ENCODE peak calls at places on chromosomes 13 and 19, in six cellular contexts. I is esophagus squamous epithelium, C is suprapubic skin, R is heart left ventricle, J is WTC11, O is heart right ventricle. H is an unnamed sample.

GRCh38 chr13:30832845-30833332 is 73.2 kb upstream of the MEDAG start:
- DNase-seq in I (no peak), C (peak), R (peak), J (peak), O (peak), H (peak)

GRCh38 chr19:23321953-23322549 is 71.9 kb upstream of the ZNF724 start:
- DNase-seq in I (no peak), C (no peak), R (no peak), J (no peak), O (no peak), H (no peak)

GRCh38 chr13:52832268-52832667 is 16.2 kb downstream of the PCDH8 start:
- DNase-seq in I (no peak), C (no peak), R (no peak), J (no peak), O (no peak), H (no peak)

GRCh38 chr13:112142401-112142930 is 75.5 kb downstream of the SOX1 start:
- DNase-seq in I (no peak), C (no peak), R (no peak), J (no peak), O (no peak), H (no peak)

GRCh38 chr19:33302974-33303790 is 848 bp upstream of the CEBPA start:
- DNase-seq in I (no peak), C (peak), R (peak), J (peak), O (peak), H (peak)

GRCh38 chr13:83325454-83325853 is 556.8 kb downstream of the SLITRK1 start:
- DNase-seq in I (no peak), C (no peak), R (no peak), J (no peak), O (no peak), H (peak)

GRCh38 chr13:59016250-59016649 is 1147.5 kb downstream of the DIAPH3 start:
- DNase-seq in I (no peak), C (no peak), R (peak), J (no peak), O (no peak), H (no peak)

GRCh38 chr13:76684336-76684735 is 201.9 kb downstream of the KCTD12 start:
- DNase-seq in I (no peak), C (no peak), R (no peak), J (no peak), O (no peak), H (no peak)

GRCh38 chr19:5225486-5226345 is 114.9 kb downstream of the PTPRS start:
- DNase-seq in I (no peak), C (no peak), R (no peak), J (peak), O (no peak), H (no peak)

GRCh38 chr19:48669903-48670668 is 2.7 kb downstream of the NTN5 start:
- DNase-seq in I (no peak), C (no peak), R (no peak), J (no peak), O (no peak), H (no peak)

GRCh38 chr19:844300-844971 is 3.6 kb downstream of the PRTN3 start:
- DNase-seq in I (no peak), C (no peak), R (no peak), J (no peak), O (no peak), H (no peak)

GRCh38 chr13:33188093-33188882 is 97.3 kb downstream of the STARD13 start:
- DNase-seq in I (no peak), C (no peak), R (no peak), J (no peak), O (no peak), H (no peak)

GRCh38 chr19:19463348-19464117 is 51.8 kb downstream of the TSSK6 start:
- DNase-seq in I (no peak), C (peak), R (peak), J (no peak), O (no peak), H (no peak)

GRCh38 chr19:13055213-13056051 is 47.2 kb downstream of the LYL1 start:
- DNase-seq in I (no peak), C (peak), R (peak), J (peak), O (peak), H (peak)

GRCh38 chr19:30020189-30020588 is 78.2 kb downstream of the URI1 start:
- DNase-seq in I (no peak), C (no peak), R (no peak), J (no peak), O (no peak), H (no peak)

GRCh38 chr19:6718741-6719539 is 1.5 kb downstream of the C3 start:
- DNase-seq in I (no peak), C (peak), R (no peak), J (peak), O (no peak), H (peak)

GRCh38 chr19:7869453-7869909 is 4.7 kb downstream of the PRR36 start:
- DNase-seq in I (no peak), C (peak), R (peak), J (peak), O (peak), H (peak)

GRCh38 chr13:77084755-77085154 is 57.8 kb upstream of the FBXL3 start:
- DNase-seq in I (no peak), C (no peak), R (no peak), J (no peak), O (no peak), H (no peak)

GRCh38 chr13:113979791-113980471 is 6.1 kb upstream of the C13orf46 start:
- DNase-seq in I (no peak), C (peak), R (no peak), J (no peak), O (no peak), H (no peak)

GRCh38 chr13:99316657-99317244 is 9.6 kb upstream of the GPR183 start:
- DNase-seq in I (no peak), C (no peak), R (no peak), J (no peak), O (no peak), H (no peak)

GRCh38 chr19:22545751-22546150 is 88.4 kb upstream of the ZNF492 start:
- DNase-seq in I (no peak), C (no peak), R (no peak), J (peak), O (peak), H (peak)

GRCh38 chr19:23698711-23699520 is 11.9 kb upstream of the ZNF675 start:
- DNase-seq in I (no peak), C (no peak), R (no peak), J (peak), O (no peak), H (peak)

GRCh38 chr19:46863818-46864629 is 3.2 kb downstream of the ARHGAP35 start:
- DNase-seq in I (no peak), C (peak), R (no peak), J (peak), O (no peak), H (peak)

GRCh38 chr19:28705008-28705407 is 507.9 kb downstream of the UQCRFS1 start:
- DNase-seq in I (no peak), C (no peak), R (no peak), J (no peak), O (no peak), H (peak)

GRCh38 chr13:40490086-40490723 is 176.2 kb downstream of the FOXO1 start:
- DNase-seq in I (no peak), C (no peak), R (no peak), J (no peak), O (no peak), H (no peak)

GRCh38 chr13:69579351-69579750 is 528.3 kb upstream of the ATXN8OS start:
- DNase-seq in I (no peak), C (no peak), R (no peak), J (no peak), O (no peak), H (peak)

GRCh38 chr19:5800361-5801270 is 4.3 kb upstream of the NRTN start:
- DNase-seq in I (no peak), C (no peak), R (no peak), J (no peak), O (no peak), H (no peak)

GRCh38 chr13:21616205-21616604 is 12.2 kb upstream of the MICU2 start:
- DNase-seq in I (no peak), C (no peak), R (no peak), J (no peak), O (no peak), H (no peak)

GRCh38 chr19:13099073-13099999 is 3.3 kb downstream of the LYL1 start:
- DNase-seq in I (no peak), C (no peak), R (peak), J (peak), O (peak), H (no peak)

GRCh38 chr13:24086642-24087041 is 73.9 kb upstream of the SPATA13 start:
- DNase-seq in I (no peak), C (no peak), R (no peak), J (no peak), O (no peak), H (no peak)

GRCh38 chr13:87814444-87814843 is 143.3 kb downstream of the SLITRK5 start:
- DNase-seq in I (no peak), C (no peak), R (no peak), J (no peak), O (no peak), H (no peak)

GRCh38 chr19:10007811-10008211 is 2.5 kb downstream of the COL5A3 start:
- DNase-seq in I (no peak), C (no peak), R (peak), J (no peak), O (peak), H (no peak)

GRCh38 chr13:62320129-62320724 is 904.6 kb upstream of the PCDH20 start:
- DNase-seq in I (no peak), C (no peak), R (no peak), J (no peak), O (no peak), H (peak)
- TF ChIP-seq CTCF in I (no peak), C (peak), R (no peak), J (peak), O (peak), H (peak)

DNA sequence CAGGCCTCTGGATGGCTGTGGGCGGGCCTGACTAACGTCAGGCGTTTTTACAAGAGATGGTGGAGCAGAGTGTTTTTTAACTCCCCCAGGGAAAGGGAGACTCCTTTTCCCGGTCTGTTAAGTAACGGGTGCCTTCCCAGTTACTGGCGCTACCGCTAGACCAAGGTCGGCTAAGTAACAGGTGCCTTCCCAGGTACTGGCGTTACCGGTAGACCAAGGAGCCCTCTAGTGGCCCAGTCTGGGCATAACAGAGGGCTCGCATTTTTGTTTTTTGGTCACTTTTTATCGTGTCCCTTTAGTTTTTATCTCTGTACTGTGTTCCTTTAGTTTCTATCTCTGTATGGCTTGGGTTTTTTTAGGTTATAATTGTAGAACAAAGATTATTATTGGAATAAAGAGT is 10.0 kb downstream of the ZNF383 start:
- DNase-seq in I (no peak), C (no peak), R (no peak), J (peak), O (no peak), H (no peak)
- TF ChIP-seq CTCF in I (peak), C (peak), R (peak), J (peak), O (peak), H (peak)

GRCh38 chr19:34359140-34359953 is 5.6 kb upstream of the GPI start:
- DNase-seq in I (peak), C (peak), R (peak), J (peak), O (peak), H (peak)
- TF ChIP-seq CTCF in I (peak), C (peak), R (peak), J (no peak), O (peak), H (peak)

DNA sequence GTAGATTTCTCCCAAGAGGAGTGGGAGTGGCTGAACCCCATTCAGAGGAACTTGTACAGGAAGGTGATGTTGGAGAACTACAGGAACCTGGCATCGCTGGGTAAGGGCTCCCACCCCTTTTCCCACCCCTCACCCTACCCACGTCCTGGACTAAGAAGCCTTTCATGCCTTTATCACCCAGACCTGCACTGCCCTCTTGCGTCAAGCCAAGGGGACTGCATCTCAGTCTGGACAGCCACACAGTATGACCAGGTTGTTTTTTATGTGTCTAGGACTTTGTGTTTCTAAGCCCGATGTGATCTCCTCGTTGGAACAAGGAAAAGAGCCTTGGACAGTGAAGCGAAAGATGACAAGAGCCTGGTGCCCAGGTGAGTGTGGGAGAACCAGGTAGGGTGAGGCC is 8.8 kb downstream of the ZFP28 start:
- DNase-seq in I (no peak), C (no peak), R (no peak), J (peak), O (no peak), H (no peak)
- TF ChIP-seq CTCF in I (no peak), C (no peak), R (no peak), J (peak), O (peak), H (peak)

H was measured in mammary epithelial cell.